ENCODE peak calls at places on chromosomes 7 and 10, in eight cellular contexts. One of them, this sample, is unnamed.
A peak's percentile ranks its signal among the peaks of the same experiment; 100 is the strongest.

GRCh38 chr7:17234398-17235021 is 63.9 kb upstream of the AHR start:
- DNase-seq in tibial nerve: no peak
- DNase-seq in esophagus squamous epithelium: no peak
- DNase-seq in uterus: no peak
- DNase-seq in A549: peak; percentile 65
- DNase-seq in CD4-positive, alpha-beta T cell: peak; percentile 37
- DNase-seq in endodermal cell: no peak
- DNase-seq in heart left ventricle: no peak
- DNase-seq in this sample: no peak

GRCh38 chr7:96181174-96181573 is 140.7 kb downstream of the SLC25A13 start:
- DNase-seq in tibial nerve: no peak
- DNase-seq in esophagus squamous epithelium: no peak
- DNase-seq in uterus: no peak
- DNase-seq in A549: no peak
- DNase-seq in CD4-positive, alpha-beta T cell: no peak
- DNase-seq in endodermal cell: no peak
- DNase-seq in heart left ventricle: no peak
- DNase-seq in this sample: no peak

GRCh38 chr7:151120896-151121295 is 34.6 kb downstream of the AGAP3 start:
- DNase-seq in tibial nerve: no peak
- DNase-seq in esophagus squamous epithelium: no peak
- DNase-seq in uterus: no peak
- DNase-seq in A549: no peak
- DNase-seq in CD4-positive, alpha-beta T cell: no peak
- DNase-seq in endodermal cell: no peak
- DNase-seq in heart left ventricle: no peak
- DNase-seq in this sample: peak; percentile 42

GRCh38 chr7:85564861-85565630 is 378.2 kb upstream of the SEMA3D start:
- DNase-seq in tibial nerve: no peak
- DNase-seq in esophagus squamous epithelium: no peak
- DNase-seq in uterus: no peak
- DNase-seq in A549: no peak
- DNase-seq in CD4-positive, alpha-beta T cell: no peak
- DNase-seq in endodermal cell: no peak
- DNase-seq in heart left ventricle: no peak
- DNase-seq in this sample: no peak

GRCh38 chr10:60809157-60809556 is 30.9 kb downstream of the CDK1 start:
- DNase-seq in tibial nerve: no peak
- DNase-seq in esophagus squamous epithelium: no peak
- DNase-seq in uterus: no peak
- DNase-seq in A549: no peak
- DNase-seq in CD4-positive, alpha-beta T cell: no peak
- DNase-seq in endodermal cell: no peak
- DNase-seq in heart left ventricle: no peak
- DNase-seq in this sample: no peak

GRCh38 chr7:66413379-66414114 is 208.4 kb downstream of the TPST1 start:
- DNase-seq in tibial nerve: peak; percentile 47
- DNase-seq in esophagus squamous epithelium: peak; percentile 12
- DNase-seq in uterus: peak; percentile 70
- DNase-seq in A549: peak; percentile 97
- DNase-seq in CD4-positive, alpha-beta T cell: peak; percentile 65
- DNase-seq in endodermal cell: peak; percentile 99
- DNase-seq in heart left ventricle: peak; percentile 88
- DNase-seq in this sample: peak; percentile 80

GRCh38 chr7:44150466-44150832 is 9.3 kb upstream of the MYL7 start:
- DNase-seq in tibial nerve: no peak
- DNase-seq in esophagus squamous epithelium: no peak
- DNase-seq in uterus: no peak
- DNase-seq in A549: no peak
- DNase-seq in CD4-positive, alpha-beta T cell: no peak
- DNase-seq in endodermal cell: no peak
- DNase-seq in heart left ventricle: no peak
- DNase-seq in this sample: no peak

GRCh38 chr10:63723741-63724140 is 202.5 kb downstream of the REEP3 start:
- DNase-seq in tibial nerve: no peak
- DNase-seq in esophagus squamous epithelium: no peak
- DNase-seq in uterus: no peak
- DNase-seq in A549: no peak
- DNase-seq in CD4-positive, alpha-beta T cell: no peak
- DNase-seq in endodermal cell: no peak
- DNase-seq in heart left ventricle: no peak
- DNase-seq in this sample: no peak

GRCh38 chr7:98495523-98495922 is 94.6 kb upstream of the BAIAP2L1 start:
- DNase-seq in tibial nerve: no peak
- DNase-seq in esophagus squamous epithelium: no peak
- DNase-seq in uterus: no peak
- DNase-seq in A549: no peak
- DNase-seq in CD4-positive, alpha-beta T cell: no peak
- DNase-seq in endodermal cell: no peak
- DNase-seq in heart left ventricle: no peak
- DNase-seq in this sample: no peak

GRCh38 chr7:152336754-152337368 is 98.9 kb downstream of the KMT2C start:
- DNase-seq in tibial nerve: no peak
- DNase-seq in esophagus squamous epithelium: no peak
- DNase-seq in uterus: peak; percentile 27
- DNase-seq in A549: peak; percentile 53
- DNase-seq in CD4-positive, alpha-beta T cell: no peak
- DNase-seq in endodermal cell: peak; percentile 61
- DNase-seq in heart left ventricle: no peak
- DNase-seq in this sample: no peak

GRCh38 chr7:44617225-44617885 is 10.9 kb downstream of the OGDH start:
- DNase-seq in tibial nerve: no peak
- DNase-seq in esophagus squamous epithelium: no peak
- DNase-seq in uterus: no peak
- DNase-seq in A549: no peak
- DNase-seq in CD4-positive, alpha-beta T cell: no peak
- DNase-seq in endodermal cell: no peak
- DNase-seq in heart left ventricle: no peak
- DNase-seq in this sample: no peak

GRCh38 chr7:16051561-16052280 is 365.2 kb upstream of the MEOX2 start:
- DNase-seq in tibial nerve: no peak
- DNase-seq in esophagus squamous epithelium: no peak
- DNase-seq in uterus: no peak
- DNase-seq in A549: no peak
- DNase-seq in CD4-positive, alpha-beta T cell: no peak
- DNase-seq in endodermal cell: no peak
- DNase-seq in heart left ventricle: no peak
- DNase-seq in this sample: no peak

DNA sequence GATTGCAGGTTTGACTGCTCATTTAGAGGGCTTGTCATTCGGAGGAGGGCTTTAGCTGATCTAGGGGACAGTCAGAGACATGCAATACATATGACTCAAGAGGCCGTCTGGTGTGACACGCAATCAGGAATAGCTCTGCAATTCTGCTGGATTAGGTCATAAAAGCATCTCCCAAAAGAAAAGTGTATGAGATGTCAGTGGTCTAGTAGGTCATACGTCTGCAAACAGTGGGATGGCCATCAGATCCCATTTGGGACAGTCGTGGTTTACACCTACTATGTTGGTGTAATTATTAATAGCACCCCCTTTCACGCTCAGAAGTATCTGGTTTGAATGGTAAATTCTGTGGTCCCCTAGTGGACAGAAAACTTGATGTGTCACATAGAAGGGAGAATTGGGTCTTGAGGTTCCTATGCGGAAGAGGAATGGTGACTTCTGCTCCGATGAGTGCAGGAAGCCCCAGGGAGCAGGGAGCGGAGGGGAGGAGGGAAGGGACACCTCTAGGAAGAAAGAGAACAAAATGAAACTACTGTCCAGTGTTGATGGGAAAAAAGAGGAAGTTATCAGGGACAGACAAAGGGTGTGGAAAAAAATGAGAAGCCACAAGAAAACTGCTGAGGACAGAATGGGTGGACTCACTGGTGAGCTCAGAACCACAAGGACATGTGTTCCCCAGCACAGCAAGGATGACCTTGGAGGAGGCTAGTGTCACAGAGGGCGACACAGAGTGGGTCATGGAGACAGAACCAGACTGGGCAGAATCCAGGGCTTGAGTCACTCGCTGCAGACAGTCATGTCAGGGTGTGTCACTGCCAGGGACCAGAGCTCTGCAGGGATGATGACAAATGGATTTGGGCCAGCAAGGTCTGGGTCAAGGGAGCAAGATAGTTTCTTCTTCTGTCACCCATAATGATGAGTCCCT is 59.9 kb downstream of the MAP3K8 start:
- DNase-seq in tibial nerve: no peak
- DNase-seq in esophagus squamous epithelium: no peak
- DNase-seq in uterus: peak; percentile 21
- DNase-seq in A549: no peak
- DNase-seq in CD4-positive, alpha-beta T cell: no peak
- DNase-seq in endodermal cell: no peak
- DNase-seq in heart left ventricle: peak; percentile 59
- DNase-seq in this sample: peak; percentile 26
- H3K27ac ChIP-seq in tibial nerve: peak overlapping the region; percentile 70
- H3K27ac ChIP-seq in esophagus squamous epithelium: peak overlapping the region; percentile 69
- H3K27ac ChIP-seq in uterus: no peak overlapping the region
- H3K27ac ChIP-seq in A549: no peak overlapping the region
- H3K27ac ChIP-seq in CD4-positive, alpha-beta T cell: no peak overlapping the region
- H3K27ac ChIP-seq in endodermal cell: no peak overlapping the region
- H3K27ac ChIP-seq in heart left ventricle: no peak overlapping the region
- H3K27ac ChIP-seq in this sample: peak overlapping the region; percentile 29

GRCh38 chr7:367351-367841 is 77.4 kb downstream of the FOXL3 start:
- DNase-seq in tibial nerve: no peak
- DNase-seq in esophagus squamous epithelium: no peak
- DNase-seq in uterus: no peak
- DNase-seq in A549: no peak
- DNase-seq in CD4-positive, alpha-beta T cell: no peak
- DNase-seq in endodermal cell: no peak
- DNase-seq in heart left ventricle: peak; percentile 18
- DNase-seq in this sample: no peak

GRCh38 chr7:368651-369475 is 78.9 kb downstream of the FOXL3 start:
- DNase-seq in tibial nerve: no peak
- DNase-seq in esophagus squamous epithelium: no peak
- DNase-seq in uterus: no peak
- DNase-seq in A549: no peak
- DNase-seq in CD4-positive, alpha-beta T cell: no peak
- DNase-seq in endodermal cell: no peak
- DNase-seq in heart left ventricle: peak; percentile 18
- DNase-seq in this sample: no peak

GRCh38 chr7:364536-364935 is 74.6 kb downstream of the FOXL3 start:
- DNase-seq in tibial nerve: no peak
- DNase-seq in esophagus squamous epithelium: no peak
- DNase-seq in uterus: no peak
- DNase-seq in A549: no peak
- DNase-seq in CD4-positive, alpha-beta T cell: no peak
- DNase-seq in endodermal cell: no peak
- DNase-seq in heart left ventricle: peak; percentile 4
- DNase-seq in this sample: no peak

GRCh38 chr7:365593-365992 is 75.6 kb downstream of the FOXL3 start:
- DNase-seq in tibial nerve: no peak
- DNase-seq in esophagus squamous epithelium: no peak
- DNase-seq in uterus: no peak
- DNase-seq in A549: no peak
- DNase-seq in CD4-positive, alpha-beta T cell: no peak
- DNase-seq in endodermal cell: no peak
- DNase-seq in heart left ventricle: no peak
- DNase-seq in this sample: no peak

GRCh38 chr7:366171-366916 is 76.4 kb downstream of the FOXL3 start:
- DNase-seq in tibial nerve: no peak
- DNase-seq in esophagus squamous epithelium: no peak
- DNase-seq in uterus: no peak
- DNase-seq in A549: no peak
- DNase-seq in CD4-positive, alpha-beta T cell: no peak
- DNase-seq in endodermal cell: no peak
- DNase-seq in heart left ventricle: peak; percentile 9
- DNase-seq in this sample: no peak
- H3K27ac ChIP-seq in tibial nerve: no peak overlapping the region
- H3K27ac ChIP-seq in esophagus squamous epithelium: no peak overlapping the region
- H3K27ac ChIP-seq in uterus: no peak overlapping the region
- H3K27ac ChIP-seq in A549: no peak overlapping the region
- H3K27ac ChIP-seq in CD4-positive, alpha-beta T cell: no peak overlapping the region
- H3K27ac ChIP-seq in endodermal cell: no peak overlapping the region
- H3K27ac ChIP-seq in heart left ventricle: no peak overlapping the region
- H3K27ac ChIP-seq in this sample: no peak overlapping the region

GRCh38 chr10:86399514-86399878 is 32.9 kb upstream of the GRID1 start:
- DNase-seq in tibial nerve: no peak
- DNase-seq in esophagus squamous epithelium: no peak
- DNase-seq in uterus: no peak
- DNase-seq in A549: no peak
- DNase-seq in CD4-positive, alpha-beta T cell: no peak
- DNase-seq in endodermal cell: no peak
- DNase-seq in heart left ventricle: no peak
- DNase-seq in this sample: no peak

GRCh38 chr10:86401588-86402282 is 35.1 kb upstream of the GRID1 start:
- DNase-seq in tibial nerve: no peak
- DNase-seq in esophagus squamous epithelium: no peak
- DNase-seq in uterus: peak; percentile 21
- DNase-seq in A549: peak; percentile 47
- DNase-seq in CD4-positive, alpha-beta T cell: peak; percentile 13
- DNase-seq in endodermal cell: peak; percentile 77
- DNase-seq in heart left ventricle: no peak
- DNase-seq in this sample: no peak

GRCh38 chr10:86402283-86402931 is 35.8 kb upstream of the GRID1 start:
- DNase-seq in tibial nerve: no peak
- DNase-seq in esophagus squamous epithelium: no peak
- DNase-seq in uterus: no peak
- DNase-seq in A549: no peak
- DNase-seq in CD4-positive, alpha-beta T cell: no peak
- DNase-seq in endodermal cell: peak; percentile 66
- DNase-seq in heart left ventricle: no peak
- DNase-seq in this sample: no peak

GRCh38 chr10:86399879-86400704 is 33.5 kb upstream of the GRID1 start:
- DNase-seq in tibial nerve: peak; percentile 76
- DNase-seq in esophagus squamous epithelium: peak; percentile 61
- DNase-seq in uterus: peak; percentile 93
- DNase-seq in A549: peak; percentile 95
- DNase-seq in CD4-positive, alpha-beta T cell: peak; percentile 96
- DNase-seq in endodermal cell: peak; percentile 99
- DNase-seq in heart left ventricle: peak; percentile 95
- DNase-seq in this sample: peak; percentile 72

GRCh38 chr10:86400705-86401587 is 34.4 kb upstream of the GRID1 start:
- DNase-seq in tibial nerve: no peak
- DNase-seq in esophagus squamous epithelium: no peak
- DNase-seq in uterus: peak; percentile 46
- DNase-seq in A549: peak; percentile 68
- DNase-seq in CD4-positive, alpha-beta T cell: peak; percentile 60
- DNase-seq in endodermal cell: peak; percentile 81
- DNase-seq in heart left ventricle: peak; percentile 49
- DNase-seq in this sample: no peak
- H3K27ac ChIP-seq in tibial nerve: peak overlapping the region; percentile 71
- H3K27ac ChIP-seq in esophagus squamous epithelium: peak overlapping the region; percentile 86
- H3K27ac ChIP-seq in uterus: peak overlapping the region; percentile 82
- H3K27ac ChIP-seq in A549: peak overlapping the region; percentile 92
- H3K27ac ChIP-seq in CD4-positive, alpha-beta T cell: peak overlapping the region; percentile 72
- H3K27ac ChIP-seq in endodermal cell: no peak overlapping the region
- H3K27ac ChIP-seq in heart left ventricle: peak overlapping the region; percentile 9
- H3K27ac ChIP-seq in this sample: peak overlapping the region; percentile 84

DNA sequence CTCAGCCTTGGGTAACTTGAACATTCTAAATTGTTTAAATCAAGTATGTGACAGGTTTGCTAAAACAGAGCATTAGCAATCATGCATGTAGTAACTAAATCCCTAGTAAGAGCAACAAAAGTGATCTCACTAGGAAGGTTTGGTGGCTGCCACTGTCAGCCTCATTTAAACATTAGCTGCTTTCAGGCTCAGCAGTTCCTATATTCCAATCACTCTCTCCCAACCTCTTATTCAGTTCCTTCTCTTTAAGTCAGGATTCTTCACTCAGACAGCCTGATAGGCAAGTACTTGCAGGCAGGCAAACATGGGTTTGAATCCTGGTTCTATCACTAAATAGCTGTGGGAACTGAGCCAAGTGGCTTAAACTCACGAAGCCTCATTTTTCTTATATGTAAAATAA is 3.6 kb downstream of the CREB3L2 start:
- DNase-seq in tibial nerve: no peak
- DNase-seq in esophagus squamous epithelium: no peak
- DNase-seq in uterus: no peak
- DNase-seq in A549: no peak
- DNase-seq in CD4-positive, alpha-beta T cell: no peak
- DNase-seq in endodermal cell: no peak
- DNase-seq in heart left ventricle: no peak
- DNase-seq in this sample: no peak
- H3K27ac ChIP-seq in tibial nerve: peak overlapping the region; percentile 95
- H3K27ac ChIP-seq in esophagus squamous epithelium: peak overlapping the region; percentile 92
- H3K27ac ChIP-seq in uterus: peak overlapping the region; percentile 95
- H3K27ac ChIP-seq in A549: no peak overlapping the region
- H3K27ac ChIP-seq in CD4-positive, alpha-beta T cell: no peak overlapping the region
- H3K27ac ChIP-seq in endodermal cell: no peak overlapping the region
- H3K27ac ChIP-seq in heart left ventricle: peak overlapping the region; percentile 47
- H3K27ac ChIP-seq in this sample: no peak overlapping the region